ENCODE peak calls at places on chromosome 13, in four cellular contexts. O, Q, X and W are unnamed samples.

GRCh38 chr13:50106559-50106958 is 91.3 kb downstream of the KCNRG start:
- DNase-seq in X (no peak), O (no peak), Q (no peak), W (no peak)

GRCh38 chr13:59000770-59001169 is 1163.0 kb downstream of the DIAPH3 start:
- DNase-seq in X (no peak), Q (no peak), O (no peak), W (no peak)

GRCh38 chr13:100610399-100611347 is 22.1 kb upstream of the GGACT start:
- DNase-seq in X (no peak), Q (no peak), O (no peak), W (no peak)

GRCh38 chr13:44726214-44726613 is 150.1 kb upstream of the TSC22D1 start:
- DNase-seq in O (peak; percentile 76), Q (no peak), X (no peak), W (no peak)

GRCh38 chr13:91298060-91298459 is 49.4 kb upstream of the MIR17HG start:
- DNase-seq in O (no peak), X (no peak), Q (no peak), W (no peak)

GRCh38 chr13:72141845-72142470 is 275.0 kb upstream of the DACH1 start:
- DNase-seq in X (no peak), Q (no peak), O (peak; percentile 49), W (no peak)

GRCh38 chr13:60990032-60990733 is 425.5 kb downstream of the PCDH20 start:
- DNase-seq in O (peak; percentile 42), Q (no peak), X (no peak), W (no peak)

GRCh38 chr13:39484506-39485313 is 118.3 kb downstream of the LHFPL6 start:
- DNase-seq in X (no peak), Q (no peak), O (no peak), W (no peak)

GRCh38 chr13:51767100-51767499 is 36.9 kb downstream of the DHRS12 start:
- DNase-seq in Q (no peak), O (no peak), X (no peak), W (no peak)

GRCh38 chr13:27541386-27541785 is 78.9 kb downstream of the LNX2 start:
- DNase-seq in O (no peak), X (no peak), Q (no peak), W (no peak)

GRCh38 chr13:75723927-75724326 is 87.8 kb downstream of the LMO7 start:
- DNase-seq in O (no peak), Q (no peak), X (no peak), W (no peak)

GRCh38 chr13:98751397-98752110 is 918 bp downstream of the SLC15A1 start:
- DNase-seq in Q (no peak), X (no peak), O (no peak), W (no peak)

GRCh38 chr13:81582381-81582780 is 1241.5 kb upstream of the SPRY2 start:
- DNase-seq in Q (no peak), O (no peak), X (no peak), W (no peak)

GRCh38 chr13:105908581-105908980 is 626.9 kb downstream of the EFNB2 start:
- DNase-seq in X (no peak), Q (no peak), O (no peak), W (no peak)

GRCh38 chr13:19597523-19597922 is 35.9 kb upstream of the MPHOSPH8 start:
- DNase-seq in Q (no peak), O (peak; percentile 42), X (no peak), W (no peak)

GRCh38 chr13:51590966-51591627 is 6.8 kb downstream of the WDFY2 start:
- DNase-seq in O (peak; percentile 91), Q (no peak), X (no peak), W (no peak)

GRCh38 chr13:111312944-111313590 is 7.4 kb upstream of the TEX29 start:
- DNase-seq in Q (no peak), O (no peak), X (no peak), W (no peak)

GRCh38 chr13:27006519-27007161 is 165.0 kb downstream of the USP12 start:
- DNase-seq in X (no peak), O (peak; percentile 41), Q (peak; percentile 41), W (no peak)

GRCh38 chr13:113831061-113831460 is 32.8 kb downstream of the GAS6 start:
- DNase-seq in X (no peak), O (no peak), Q (no peak), W (no peak)

GRCh38 chr13:27797228-27797624 is 4.9 kb downstream of the GSX1 start:
- DNase-seq in X (no peak), O (peak; percentile 16), Q (no peak), W (no peak)

GRCh38 chr13:75635621-75636338 is at the start of gene LMO7:
- DNase-seq in X (peak; percentile 30), Q (no peak), O (peak; percentile 49), W (peak; percentile 19)

GRCh38 chr13:74770361-74770760 is 636.2 kb upstream of the KLF12 start:
- DNase-seq in O (peak; percentile 22), X (no peak), Q (no peak), W (no peak)

GRCh38 chr13:98457053-98457452 is 119.9 kb downstream of the STK24 start:
- DNase-seq in Q (no peak), O (no peak), X (no peak), W (no peak)

GRCh38 chr13:33490461-33491327 is 205.1 kb upstream of the STARD13 start:
- DNase-seq in O (no peak), X (no peak), Q (no peak), W (no peak)

GRCh38 chr13:111270126-111270525 is 50.3 kb upstream of the TEX29 start:
- DNase-seq in Q (no peak), X (no peak), O (no peak), W (no peak)

GRCh38 chr13:99527346-99527745 is 26.1 kb downstream of the TM9SF2 start:
- DNase-seq in Q (no peak), X (peak; percentile 20), O (no peak), W (no peak)

GRCh38 chr13:25018729-25019115 is 77.2 kb upstream of the PABPC3 start:
- DNase-seq in O (peak; percentile 6), Q (no peak), X (no peak), W (no peak)

GRCh38 chr13:27383104-27383921 is 41.1 kb upstream of the GTF3A start:
- DNase-seq in X (no peak), Q (no peak), O (no peak), W (no peak)

GRCh38 chr13:27534976-27535370 is 84.6 kb upstream of the MTIF3 start:
- DNase-seq in O (no peak), X (no peak), Q (no peak), W (no peak)

GRCh38 chr13:28505543-28506135 is 10.7 kb upstream of the FLT1 start:
- DNase-seq in Q (no peak), X (no peak), O (no peak), W (no peak)

GRCh38 chr13:76027131-76027530 is 391.0 kb downstream of the LMO7 start:
- DNase-seq in X (no peak), Q (no peak), O (no peak), W (no peak)

GRCh38 chr13:59587971-59588716 is 575.6 kb downstream of the DIAPH3 start:
- DNase-seq in O (no peak), X (no peak), Q (no peak), W (no peak)

GRCh38 chr13:112182251-112182650 is 115.3 kb downstream of the SOX1 start:
- DNase-seq in O (no peak), Q (no peak), X (no peak), W (no peak)